ENCODE peak calls at places on chromosomes 3 and 15, in five cellular contexts. One of them, this sample, is unnamed.

GRCh38 chr3:139088462-139089324 is 44.0 kb upstream of the PRR23C start:
- DNase-seq in activated T-cell treated with anti-CD3 and anti-CD28 coated beads, Interleukin-2, amount 50 U/mL, for 72 hours: no peak
- DNase-seq in EH: no peak
- DNase-seq in heart left ventricle: no peak
- DNase-seq in GF-D8: no peak
- DNase-seq in this sample: no peak

GRCh38 chr3:9169326-9169725 is 80.1 kb downstream of the SRGAP3 start:
- DNase-seq in activated T-cell treated with anti-CD3 and anti-CD28 coated beads, Interleukin-2, amount 50 U/mL, for 72 hours: no peak
- DNase-seq in EH: no peak
- DNase-seq in heart left ventricle: no peak
- DNase-seq in GF-D8: no peak
- DNase-seq in this sample: no peak

GRCh38 chr3:41237907-41238306 is 38.6 kb downstream of the CTNNB1 start:
- DNase-seq in activated T-cell treated with anti-CD3 and anti-CD28 coated beads, Interleukin-2, amount 50 U/mL, for 72 hours: no peak
- DNase-seq in EH: no peak
- DNase-seq in heart left ventricle: no peak
- DNase-seq in GF-D8: no peak
- DNase-seq in this sample: no peak

GRCh38 chr3:71389911-71390573 is 193.5 kb downstream of the FOXP1 start:
- DNase-seq in activated T-cell treated with anti-CD3 and anti-CD28 coated beads, Interleukin-2, amount 50 U/mL, for 72 hours: no peak
- DNase-seq in EH: peak; percentile 63
- DNase-seq in heart left ventricle: peak; percentile 62
- DNase-seq in GF-D8: peak; percentile 62
- DNase-seq in this sample: no peak

GRCh38 chr3:124972457-124972856 is 37.9 kb upstream of the MUC13 start:
- DNase-seq in activated T-cell treated with anti-CD3 and anti-CD28 coated beads, Interleukin-2, amount 50 U/mL, for 72 hours: no peak
- DNase-seq in EH: no peak
- DNase-seq in heart left ventricle: no peak
- DNase-seq in GF-D8: no peak
- DNase-seq in this sample: no peak

GRCh38 chr3:10389995-10390394 is 69.1 kb upstream of the SEC13 start:
- DNase-seq in activated T-cell treated with anti-CD3 and anti-CD28 coated beads, Interleukin-2, amount 50 U/mL, for 72 hours: no peak
- DNase-seq in EH: no peak
- DNase-seq in heart left ventricle: no peak
- DNase-seq in GF-D8: peak; percentile 27
- DNase-seq in this sample: no peak

GRCh38 chr3:99579246-99579645 is 59.1 kb upstream of the COL8A1 start:
- DNase-seq in activated T-cell treated with anti-CD3 and anti-CD28 coated beads, Interleukin-2, amount 50 U/mL, for 72 hours: no peak
- DNase-seq in EH: peak; percentile 88
- DNase-seq in heart left ventricle: no peak
- DNase-seq in GF-D8: no peak
- DNase-seq in this sample: no peak

GRCh38 chr3:51392301-51393095 is 1.4 kb downstream of the RBM15B start:
- DNase-seq in activated T-cell treated with anti-CD3 and anti-CD28 coated beads, Interleukin-2, amount 50 U/mL, for 72 hours: no peak
- DNase-seq in EH: no peak
- DNase-seq in heart left ventricle: no peak
- DNase-seq in GF-D8: no peak
- DNase-seq in this sample: no peak

GRCh38 chr3:21417991-21418390 is 333.0 kb downstream of the ZNF385D start:
- DNase-seq in activated T-cell treated with anti-CD3 and anti-CD28 coated beads, Interleukin-2, amount 50 U/mL, for 72 hours: no peak
- DNase-seq in EH: peak; percentile 81
- DNase-seq in heart left ventricle: no peak
- DNase-seq in GF-D8: no peak
- DNase-seq in this sample: no peak

GRCh38 chr15:77420610-77421369 is at the start of gene HMG20A:
- DNase-seq in activated T-cell treated with anti-CD3 and anti-CD28 coated beads, Interleukin-2, amount 50 U/mL, for 72 hours: peak; percentile 62
- DNase-seq in EH: peak; percentile 76
- DNase-seq in heart left ventricle: peak; percentile 68
- DNase-seq in GF-D8: peak; percentile 81
- DNase-seq in this sample: peak; percentile 68

GRCh38 chr15:69059170-69059943 is 44.9 kb downstream of the NOX5 start:
- DNase-seq in activated T-cell treated with anti-CD3 and anti-CD28 coated beads, Interleukin-2, amount 50 U/mL, for 72 hours: peak; percentile 68
- DNase-seq in EH: peak; percentile 86
- DNase-seq in heart left ventricle: peak; percentile 86
- DNase-seq in GF-D8: peak; percentile 3
- DNase-seq in this sample: peak; percentile 68

GRCh38 chr15:39698444-39699390 is 83.9 kb downstream of the FSIP1 start:
- DNase-seq in activated T-cell treated with anti-CD3 and anti-CD28 coated beads, Interleukin-2, amount 50 U/mL, for 72 hours: no peak
- DNase-seq in EH: no peak
- DNase-seq in heart left ventricle: no peak
- DNase-seq in GF-D8: no peak
- DNase-seq in this sample: no peak

GRCh38 chr3:38168988-38169363 is 3.6 kb downstream of the OXSR1 start:
- DNase-seq in activated T-cell treated with anti-CD3 and anti-CD28 coated beads, Interleukin-2, amount 50 U/mL, for 72 hours: no peak
- DNase-seq in EH: peak; percentile 78
- DNase-seq in heart left ventricle: no peak
- DNase-seq in GF-D8: no peak
- DNase-seq in this sample: no peak

GRCh38 chr3:123076496-123077418 is 9.9 kb downstream of the PDIA5 start:
- DNase-seq in activated T-cell treated with anti-CD3 and anti-CD28 coated beads, Interleukin-2, amount 50 U/mL, for 72 hours: no peak
- DNase-seq in EH: no peak
- DNase-seq in heart left ventricle: peak; percentile 65
- DNase-seq in GF-D8: no peak
- DNase-seq in this sample: no peak

GRCh38 chr3:128466840-128467541 is at the start of gene DNAJB8:
- DNase-seq in activated T-cell treated with anti-CD3 and anti-CD28 coated beads, Interleukin-2, amount 50 U/mL, for 72 hours: peak; percentile 62
- DNase-seq in EH: no peak
- DNase-seq in heart left ventricle: no peak
- DNase-seq in GF-D8: no peak
- DNase-seq in this sample: no peak

GRCh38 chr15:22888120-22888859 is 49.8 kb downstream of the NIPA2 start:
- DNase-seq in activated T-cell treated with anti-CD3 and anti-CD28 coated beads, Interleukin-2, amount 50 U/mL, for 72 hours: no peak
- DNase-seq in EH: peak; percentile 97
- DNase-seq in heart left ventricle: no peak
- DNase-seq in GF-D8: no peak
- DNase-seq in this sample: no peak

GRCh38 chr3:98812851-98813374 is 49.8 kb downstream of the ST3GAL6 start:
- DNase-seq in activated T-cell treated with anti-CD3 and anti-CD28 coated beads, Interleukin-2, amount 50 U/mL, for 72 hours: no peak
- DNase-seq in EH: peak; percentile 45
- DNase-seq in heart left ventricle: no peak
- DNase-seq in GF-D8: peak; percentile 43
- DNase-seq in this sample: peak; percentile 11

GRCh38 chr15:62658498-62658897 is 384.0 kb upstream of the TPM1 start:
- DNase-seq in activated T-cell treated with anti-CD3 and anti-CD28 coated beads, Interleukin-2, amount 50 U/mL, for 72 hours: no peak
- DNase-seq in EH: peak; percentile 13
- DNase-seq in heart left ventricle: no peak
- DNase-seq in GF-D8: no peak
- DNase-seq in this sample: no peak

GRCh38 chr3:46372492-46373359 is 2.0 kb downstream of the CCR5 start:
- DNase-seq in activated T-cell treated with anti-CD3 and anti-CD28 coated beads, Interleukin-2, amount 50 U/mL, for 72 hours: no peak
- DNase-seq in EH: peak; percentile 28
- DNase-seq in heart left ventricle: no peak
- DNase-seq in GF-D8: no peak
- DNase-seq in this sample: no peak

GRCh38 chr3:2929574-2929973 is 180.6 kb downstream of the IL5RA start:
- DNase-seq in activated T-cell treated with anti-CD3 and anti-CD28 coated beads, Interleukin-2, amount 50 U/mL, for 72 hours: no peak
- DNase-seq in EH: no peak
- DNase-seq in heart left ventricle: no peak
- DNase-seq in GF-D8: no peak
- DNase-seq in this sample: no peak

GRCh38 chr15:55741592-55742497 is 1.1 kb downstream of the PRTG start:
- DNase-seq in activated T-cell treated with anti-CD3 and anti-CD28 coated beads, Interleukin-2, amount 50 U/mL, for 72 hours: peak; percentile 19
- DNase-seq in EH: no peak
- DNase-seq in heart left ventricle: peak; percentile 23
- DNase-seq in GF-D8: no peak
- DNase-seq in this sample: peak; percentile 37

GRCh38 chr3:17466028-17466427 is 276.4 kb downstream of the TBC1D5 start:
- DNase-seq in activated T-cell treated with anti-CD3 and anti-CD28 coated beads, Interleukin-2, amount 50 U/mL, for 72 hours: no peak
- DNase-seq in EH: peak; percentile 64
- DNase-seq in heart left ventricle: no peak
- DNase-seq in GF-D8: no peak
- DNase-seq in this sample: no peak

GRCh38 chr3:98553751-98554150 is 22.0 kb downstream of the GPR15 start:
- DNase-seq in activated T-cell treated with anti-CD3 and anti-CD28 coated beads, Interleukin-2, amount 50 U/mL, for 72 hours: no peak
- DNase-seq in EH: no peak
- DNase-seq in heart left ventricle: no peak
- DNase-seq in GF-D8: peak; percentile 94
- DNase-seq in this sample: no peak

GRCh38 chr3:177679568-177680441 is 482.5 kb upstream of the TBL1XR1 start:
- DNase-seq in activated T-cell treated with anti-CD3 and anti-CD28 coated beads, Interleukin-2, amount 50 U/mL, for 72 hours: peak; percentile 35
- DNase-seq in EH: peak; percentile 68
- DNase-seq in heart left ventricle: no peak
- DNase-seq in GF-D8: no peak
- DNase-seq in this sample: no peak

GRCh38 chr3:39127907-39128303 is 20.4 kb downstream of the TTC21A start:
- DNase-seq in activated T-cell treated with anti-CD3 and anti-CD28 coated beads, Interleukin-2, amount 50 U/mL, for 72 hours: no peak
- DNase-seq in EH: no peak
- DNase-seq in heart left ventricle: no peak
- DNase-seq in GF-D8: no peak
- DNase-seq in this sample: no peak

GRCh38 chr3:140242818-140243276 is 307.9 kb downstream of the CLSTN2 start:
- DNase-seq in activated T-cell treated with anti-CD3 and anti-CD28 coated beads, Interleukin-2, amount 50 U/mL, for 72 hours: no peak
- DNase-seq in EH: no peak
- DNase-seq in heart left ventricle: peak; percentile 10
- DNase-seq in GF-D8: no peak
- DNase-seq in this sample: no peak

GRCh38 chr3:24161841-24162240 is 216.8 kb downstream of the NR1D2 start:
- DNase-seq in activated T-cell treated with anti-CD3 and anti-CD28 coated beads, Interleukin-2, amount 50 U/mL, for 72 hours: no peak
- DNase-seq in EH: peak; percentile 76
- DNase-seq in heart left ventricle: no peak
- DNase-seq in GF-D8: no peak
- DNase-seq in this sample: no peak

GRCh38 chr3:151923901-151924300 is 50.5 kb downstream of the SUCNR1 start:
- DNase-seq in activated T-cell treated with anti-CD3 and anti-CD28 coated beads, Interleukin-2, amount 50 U/mL, for 72 hours: no peak
- DNase-seq in EH: peak; percentile 84
- DNase-seq in heart left ventricle: no peak
- DNase-seq in GF-D8: no peak
- DNase-seq in this sample: no peak

GRCh38 chr3:194871143-194871863 is 185.6 kb downstream of the FAM43A start:
- DNase-seq in activated T-cell treated with anti-CD3 and anti-CD28 coated beads, Interleukin-2, amount 50 U/mL, for 72 hours: no peak
- DNase-seq in EH: peak; percentile 92
- DNase-seq in heart left ventricle: peak; percentile 62
- DNase-seq in GF-D8: no peak
- DNase-seq in this sample: no peak

GRCh38 chr3:127064391-127065137 is 81.6 kb downstream of the PLXNA1 start:
- DNase-seq in activated T-cell treated with anti-CD3 and anti-CD28 coated beads, Interleukin-2, amount 50 U/mL, for 72 hours: no peak
- DNase-seq in EH: peak; percentile 62
- DNase-seq in heart left ventricle: no peak
- DNase-seq in GF-D8: no peak
- DNase-seq in this sample: no peak

GRCh38 chr3:124566701-124567100 is 163.6 kb upstream of the UMPS start:
- DNase-seq in activated T-cell treated with anti-CD3 and anti-CD28 coated beads, Interleukin-2, amount 50 U/mL, for 72 hours: no peak
- DNase-seq in EH: no peak
- DNase-seq in heart left ventricle: no peak
- DNase-seq in GF-D8: no peak
- DNase-seq in this sample: no peak

GRCh38 chr3:22231061-22231460 is 480.1 kb upstream of the ZNF385D start:
- DNase-seq in activated T-cell treated with anti-CD3 and anti-CD28 coated beads, Interleukin-2, amount 50 U/mL, for 72 hours: no peak
- DNase-seq in EH: no peak
- DNase-seq in heart left ventricle: no peak
- DNase-seq in GF-D8: no peak
- DNase-seq in this sample: no peak

GRCh38 chr15:90762109-90762508 is 45.0 kb downstream of the BLM start:
- DNase-seq in activated T-cell treated with anti-CD3 and anti-CD28 coated beads, Interleukin-2, amount 50 U/mL, for 72 hours: no peak
- DNase-seq in EH: peak; percentile 21
- DNase-seq in heart left ventricle: peak; percentile 33
- DNase-seq in GF-D8: peak; percentile 90
- DNase-seq in this sample: no peak

GRCh38 chr3:142866841-142867631 is 21.8 kb downstream of the PCOLCE2 start:
- DNase-seq in activated T-cell treated with anti-CD3 and anti-CD28 coated beads, Interleukin-2, amount 50 U/mL, for 72 hours: no peak
- DNase-seq in EH: no peak
- DNase-seq in heart left ventricle: no peak
- DNase-seq in GF-D8: no peak
- DNase-seq in this sample: peak; percentile 88

GRCh38 chr15:59094077-59094476 is 10.9 kb upstream of the CCNB2 start:
- DNase-seq in activated T-cell treated with anti-CD3 and anti-CD28 coated beads, Interleukin-2, amount 50 U/mL, for 72 hours: no peak
- DNase-seq in EH: no peak
- DNase-seq in heart left ventricle: no peak
- DNase-seq in GF-D8: no peak
- DNase-seq in this sample: no peak

GRCh38 chr3:152745677-152746076 is 89.3 kb upstream of the P2RY1 start:
- DNase-seq in activated T-cell treated with anti-CD3 and anti-CD28 coated beads, Interleukin-2, amount 50 U/mL, for 72 hours: no peak
- DNase-seq in EH: no peak
- DNase-seq in heart left ventricle: no peak
- DNase-seq in GF-D8: no peak
- DNase-seq in this sample: no peak

This sample was measured in NCI-H748 treated with DMSO at 0.1 percent for 48 hours.